ENCODE peak calls at places on chromosomes 5 and 9, in eight cellular contexts. B, T, Q, I, A, S, F and U are unnamed samples.

GRCh38 chr9:116817762-116818161 is 130.7 kb downstream of the TRIM32 start:
- DNase-seq in B (no peak), T (no peak), Q (no peak), I (peak; percentile 26), A (no peak), S (no peak), F (no peak), U (no peak)

GRCh38 chr5:76202182-76202581 is 119.0 kb downstream of the SV2C start:
- DNase-seq in B (no peak), T (no peak), Q (no peak), I (no peak), A (no peak), S (no peak), F (no peak), U (no peak)

GRCh38 chr9:93668261-93668871 is 92.0 kb downstream of the PHF2 start:
- DNase-seq in B (no peak), T (no peak), Q (no peak), I (no peak), A (no peak), S (no peak), F (peak; percentile 30), U (no peak)

GRCh38 chr9:96487949-96488348 is 38.0 kb downstream of the HABP4 start:
- DNase-seq in B (no peak), T (no peak), Q (no peak), I (no peak), A (no peak), S (no peak), F (no peak), U (no peak)

GRCh38 chr9:136545065-136545965 is 533 bp downstream of the NOTCH1 start:
- DNase-seq in B (no peak), T (no peak), Q (no peak), I (peak; percentile 85), A (peak; percentile 58), S (no peak), F (peak; percentile 62), U (no peak)

GRCh38 chr5:124162782-124163532 is 583.5 kb downstream of the ZNF608 start:
- DNase-seq in B (no peak), T (no peak), Q (no peak), I (no peak), A (peak; percentile 21), S (peak; percentile 49), F (peak; percentile 62), U (no peak)

GRCh38 chr9:122580360-122580759 is 2.8 kb downstream of the OR1L8 start:
- DNase-seq in B (no peak), T (peak; percentile 5), Q (no peak), I (no peak), A (no peak), S (no peak), F (no peak), U (peak; percentile 37)

GRCh38 chr5:133032852-133033742 is 6.7 kb upstream of the ZCCHC10 start:
- DNase-seq in B (peak; percentile 46), T (no peak), Q (no peak), I (peak; percentile 37), A (no peak), S (peak; percentile 47), F (no peak), U (no peak)

GRCh38 chr9:14343236-14343947 is 29.5 kb upstream of the NFIB start:
- DNase-seq in B (no peak), T (no peak), Q (no peak), I (no peak), A (no peak), S (no peak), F (no peak), U (no peak)